ENCODE peak calls at places on chromosome 16, in six cellular contexts. G is Peyer's patch, P is heart right ventricle, S is adipocyte, U is upper lobe of right lung, Y is transverse colon. F is an unnamed sample.
A peak's percentile ranks its signal among the peaks of the same experiment; 100 is the strongest.

GRCh38 chr16:1979271-1980025 is 1.8 kb downstream of the NOXO1 start:
- DNase-seq in G (peak; percentile 96), U (peak; percentile 95), P (no peak), Y (peak; percentile 92), S (no peak), F (no peak)

GRCh38 chr16:20897253-20897896 is 2.8 kb downstream of the DCUN1D3 start:
- DNase-seq in Y (no peak), G (no peak), U (no peak), P (no peak), S (peak; percentile 81), F (no peak)

GRCh38 chr16:14449790-14450463 is 180.1 kb downstream of the PARN start:
- DNase-seq in Y (no peak), U (no peak), G (no peak), P (no peak), S (peak; percentile 67), F (no peak)

GRCh38 chr16:10581507-10581906 is 1.1 kb upstream of the EMP2 start:
- DNase-seq in P (no peak), G (no peak), Y (no peak), S (peak; percentile 44), U (no peak), F (no peak)

GRCh38 chr16:14109077-14109775 is 38.1 kb downstream of the MRTFB start:
- DNase-seq in U (no peak), Y (no peak), G (no peak), S (no peak), P (no peak), F (no peak)

GRCh38 chr16:819336-819735 is 18.8 kb upstream of the GNG13 start:
- DNase-seq in G (no peak), P (no peak), S (no peak), U (no peak), Y (no peak), F (no peak)

GRCh38 chr16:87855852-87856715 is 13.2 kb downstream of the SLC7A5 start:
- DNase-seq in S (no peak), P (peak; percentile 56), G (peak; percentile 66), U (peak; percentile 78), Y (peak; percentile 85), F (no peak)

GRCh38 chr16:19073344-19073743 is 5.9 kb downstream of the COQ7 start:
- DNase-seq in P (no peak), S (no peak), U (no peak), Y (no peak), G (no peak), F (no peak)

GRCh38 chr16:2532494-2533141 is 1.4 kb upstream of the CEMP1 start:
- DNase-seq in G (peak; percentile 90), P (peak; percentile 59), S (peak; percentile 61), Y (peak; percentile 91), U (peak; percentile 93), F (no peak)

GRCh38 chr16:979859-980594 is 1.5 kb upstream of the SOX8 start:
- DNase-seq in Y (no peak), P (no peak), S (no peak), G (no peak), U (no peak), F (no peak)

GRCh38 chr16:57115148-57115503 is 22.7 kb downstream of the CPNE2 start:
- DNase-seq in S (no peak), Y (no peak), G (no peak), P (no peak), U (no peak), F (no peak)

GRCh38 chr16:63806794-63807506 is 1314.9 kb downstream of the CDH11 start:
- DNase-seq in G (no peak), S (no peak), P (no peak), U (no peak), Y (no peak), F (no peak)

GRCh38 chr16:67200491-67200890 is 1.6 kb downstream of the ELMO3 start:
- DNase-seq in P (no peak), G (no peak), U (no peak), S (no peak), Y (no peak), F (no peak)
- H3K36me3 ChIP-seq in P (peaks cover 86% of the 10 kb centered on the region), G (no peaks in the 10 kb centered on the region), U (peaks cover 60% of the 10 kb centered on the region), S (peaks cover 30% of the 10 kb centered on the region), Y (peaks cover 41% of the 10 kb centered on the region), F (peaks cover 65% of the 10 kb centered on the region)

GRCh38 chr16:85833540-85833914 is 34.0 kb downstream of the COX4I1 start:
- DNase-seq in Y (no peak), S (no peak), P (no peak), G (peak; percentile 44), U (no peak), F (no peak)
- H3K27me3 ChIP-seq in Y (peaks cover 24% of the 10 kb centered on the region), S (peaks cover 61% of the 10 kb centered on the region), P (peaks cover 63% of the 10 kb centered on the region), G (no peaks in the 10 kb centered on the region), U (peaks cover 12% of the 10 kb centered on the region), F (peaks cover 23% of the 10 kb centered on the region)

DNA sequence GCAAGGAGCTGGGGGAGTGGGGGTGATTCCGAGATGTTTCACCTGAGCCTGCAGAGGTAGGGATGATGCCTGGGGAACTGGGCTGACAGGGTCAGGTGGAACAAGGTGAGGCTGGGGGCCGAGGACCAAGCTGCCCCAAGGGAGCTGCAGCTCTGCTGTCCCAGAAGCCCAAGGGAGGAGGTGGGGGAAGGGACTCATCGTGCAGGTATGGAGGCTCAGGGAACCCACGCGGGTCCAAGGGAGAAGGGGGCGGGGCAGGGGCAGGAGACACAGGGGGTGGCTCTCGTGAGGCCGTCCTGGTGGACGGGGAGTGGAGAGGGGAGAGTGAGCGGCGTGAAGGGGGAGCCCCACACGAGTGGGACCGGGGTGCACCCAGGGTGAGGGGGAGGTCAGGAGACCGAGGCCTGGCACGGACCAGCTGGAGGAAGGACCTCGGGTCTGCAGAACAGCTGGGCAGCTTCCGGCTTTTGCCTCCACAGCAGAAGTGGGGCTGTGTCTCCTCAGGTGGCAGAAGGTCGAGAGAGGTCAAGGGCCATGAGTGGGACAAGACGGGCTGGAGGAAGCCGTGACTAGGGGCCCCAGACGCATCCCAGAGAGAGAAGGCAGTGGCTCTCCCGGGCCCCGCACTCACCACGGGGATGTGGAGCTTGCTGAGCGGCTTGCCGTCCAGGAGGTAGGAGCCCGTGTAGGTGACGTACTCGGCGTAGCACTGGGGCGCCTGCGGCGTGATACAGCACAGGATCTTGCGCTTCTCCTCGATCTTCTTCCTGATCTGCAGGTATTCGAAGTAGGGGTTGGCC is 61.1 kb downstream of the ZNF778 start:
- DNase-seq in G (no peak), S (no peak), U (no peak), Y (no peak), P (no peak), F (no peak)
- H3K36me3 ChIP-seq in G (no peaks in the 10 kb centered on the region), S (peaks cover 86% of the 10 kb centered on the region), U (peaks cover 71% of the 10 kb centered on the region), Y (peaks cover 51% of the 10 kb centered on the region), P (peaks cover 95% of the 10 kb centered on the region), F (peaks cover 83% of the 10 kb centered on the region)

GRCh38 chr16:89164847-89165684 is 6.5 kb upstream of the CDH15 start:
- DNase-seq in Y (no peak), S (no peak), P (no peak), G (no peak), U (no peak), F (no peak)
- H3K27me3 ChIP-seq in Y (peaks cover 35% of the 10 kb centered on the region), S (peaks cover 46% of the 10 kb centered on the region), P (peaks cover 36% of the 10 kb centered on the region), G (no peaks in the 10 kb centered on the region), U (peaks cover 20% of the 10 kb centered on the region), F (no peaks in the 10 kb centered on the region)

DNA sequence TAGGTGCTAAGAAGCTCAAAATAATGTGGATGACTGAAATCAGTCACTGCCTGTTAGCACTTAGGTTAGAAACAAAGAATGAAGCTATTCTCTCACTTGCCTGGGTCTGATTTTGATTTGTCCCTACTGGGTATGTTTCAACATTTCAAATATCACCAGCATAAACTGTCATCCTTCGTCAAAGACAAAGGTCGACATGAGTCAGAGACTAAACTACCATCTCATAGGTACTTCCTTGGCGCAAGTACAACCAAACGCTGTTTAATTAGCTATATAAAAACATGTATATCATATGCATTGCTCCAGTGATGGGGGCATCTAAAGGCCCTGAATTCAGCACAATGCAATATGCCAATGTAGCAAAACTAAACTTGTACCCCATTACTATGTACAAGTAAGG is 4.0 kb downstream of the AKTIP start:
- DNase-seq in G (no peak), S (no peak), P (no peak), Y (no peak), U (no peak), F (no peak)
- H3K36me3 ChIP-seq in G (no peaks in the 10 kb centered on the region), S (peaks cover 49% of the 10 kb centered on the region), P (peaks cover 61% of the 10 kb centered on the region), Y (peaks cover 36% of the 10 kb centered on the region), U (peaks cover 58% of the 10 kb centered on the region), F (peaks cover 17% of the 10 kb centered on the region)

GRCh38 chr16:84555418-84556196 is 51.1 kb upstream of the MEAK7 start:
- DNase-seq in Y (no peak), U (no peak), P (no peak), S (no peak), G (no peak), F (peak; percentile 21)

GRCh38 chr16:84559311-84559932 is 55.0 kb upstream of the MEAK7 start:
- DNase-seq in Y (peak; percentile 76), G (peak; percentile 79), S (no peak), U (no peak), P (no peak), F (no peak)

GRCh38 chr16:84557059-84557458 is 52.6 kb upstream of the MEAK7 start:
- DNase-seq in P (no peak), G (no peak), Y (no peak), U (no peak), S (no peak), F (no peak)

GRCh38 chr16:84554627-84555328 is 50.3 kb upstream of the MEAK7 start:
- DNase-seq in P (no peak), Y (no peak), G (no peak), S (no peak), U (no peak), F (no peak)

GRCh38 chr16:84557504-84557903 is 53.0 kb upstream of the MEAK7 start:
- DNase-seq in G (no peak), P (no peak), U (no peak), Y (no peak), S (no peak), F (no peak)
- H3K27me3 ChIP-seq in G (no peaks in the 10 kb centered on the region), P (peaks cover 7% of the 10 kb centered on the region), U (no peaks in the 10 kb centered on the region), Y (no peaks in the 10 kb centered on the region), S (peaks cover 4% of the 10 kb centered on the region), F (peaks cover 11% of the 10 kb centered on the region)

DNA sequence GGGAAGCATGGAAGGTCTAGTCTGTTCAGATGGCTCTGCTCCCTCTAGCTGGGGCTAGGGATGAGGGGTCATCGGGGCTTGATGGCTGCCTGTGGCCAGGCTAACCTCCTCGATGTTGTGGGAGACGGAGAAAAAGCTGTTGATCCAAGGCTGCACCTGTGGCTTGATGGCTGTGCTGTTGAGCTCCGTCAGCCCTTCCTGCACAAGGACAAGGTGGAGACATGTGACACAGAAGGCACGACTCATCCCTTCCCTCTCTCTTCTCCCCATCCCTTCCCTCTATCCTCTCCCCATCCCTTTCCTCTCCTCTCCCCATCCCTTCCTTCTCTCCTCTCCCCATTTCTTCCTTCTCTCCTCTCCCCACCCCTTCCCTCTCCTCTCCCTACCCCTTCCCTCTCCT is 28.2 kb downstream of the FCSK start:
- DNase-seq in G (no peak), P (no peak), U (no peak), S (no peak), Y (no peak), F (no peak)
- H3K36me3 ChIP-seq in G (no peaks in the 10 kb centered on the region), P (peaks cover 93% of the 10 kb centered on the region), U (peaks cover 72% of the 10 kb centered on the region), S (peaks cover 50% of the 10 kb centered on the region), Y (peaks cover 13% of the 10 kb centered on the region), F (peaks cover 41% of the 10 kb centered on the region)

DNA sequence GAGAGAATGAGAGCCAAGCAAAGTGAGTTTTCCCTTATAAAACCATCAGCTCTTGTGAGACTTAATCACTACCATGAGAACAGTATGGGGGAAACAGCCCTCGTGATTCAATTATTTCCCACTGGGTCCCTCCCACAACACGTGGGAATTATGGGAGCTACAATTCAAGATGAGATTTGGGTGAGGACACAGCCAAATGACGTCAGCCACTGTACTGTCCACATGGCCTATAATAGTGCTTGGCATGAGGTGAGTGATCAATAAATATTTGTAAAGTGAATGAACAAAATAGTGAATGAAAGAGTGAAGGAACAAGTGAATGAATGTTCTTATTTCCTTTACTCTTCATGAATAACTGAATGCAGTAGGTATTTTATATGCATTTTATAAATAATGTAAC is 199.1 kb upstream of the GOT2 start:
- DNase-seq in Y (no peak), P (no peak), G (no peak), S (no peak), U (no peak), F (no peak)
- H3K27me3 ChIP-seq in Y (no peaks in the 10 kb centered on the region), P (no peaks in the 10 kb centered on the region), G (no peaks in the 10 kb centered on the region), S (no peaks in the 10 kb centered on the region), U (no peaks in the 10 kb centered on the region), F (no peaks in the 10 kb centered on the region)

F was measured in HAP-1.